ENCODE peak calls at places on chromosomes 2 and 18, in four cellular contexts. One of them, this sample, is unnamed.

GRCh38 chr18:9614401-9615279 is at the start of gene PPP4R1:
- DNase-seq in GM23248: peak
- DNase-seq in astrocyte: peak
- DNase-seq in GM23338: peak
- DNase-seq in this sample: peak

GRCh38 chr2:136057023-136057801 is 60.7 kb downstream of the CXCR4 start:
- DNase-seq in GM23248: no peak
- DNase-seq in GM23338: no peak
- DNase-seq in astrocyte: no peak
- DNase-seq in this sample: no peak

GRCh38 chr2:216299588-216299987 is 72.7 kb downstream of the MARCHF4 start:
- DNase-seq in astrocyte: peak
- DNase-seq in GM23338: no peak
- DNase-seq in GM23248: peak
- DNase-seq in this sample: no peak

GRCh38 chr18:61322265-61322873 is 10.9 kb upstream of the CDH20 start:
- DNase-seq in GM23248: peak
- DNase-seq in GM23338: peak
- DNase-seq in astrocyte: peak
- DNase-seq in this sample: peak

GRCh38 chr2:158047156-158047611 is 54.5 kb upstream of the UPP2 start:
- DNase-seq in astrocyte: no peak
- DNase-seq in GM23338: no peak
- DNase-seq in GM23248: no peak
- DNase-seq in this sample: no peak

GRCh38 chr2:43074052-43074451 is 152.4 kb downstream of the ZFP36L2 start:
- DNase-seq in GM23248: no peak
- DNase-seq in astrocyte: no peak
- DNase-seq in GM23338: no peak
- DNase-seq in this sample: no peak

GRCh38 chr2:219962089-219962488 is 334.7 kb downstream of the SLC4A3 start:
- DNase-seq in GM23338: no peak
- DNase-seq in astrocyte: peak
- DNase-seq in GM23248: no peak
- DNase-seq in this sample: no peak

GRCh38 chr2:148922776-148923175 is 47.7 kb downstream of the KIF5C start:
- DNase-seq in astrocyte: no peak
- DNase-seq in GM23338: no peak
- DNase-seq in GM23248: no peak
- DNase-seq in this sample: no peak

GRCh38 chr18:27185897-27186296 is 789 bp upstream of the CHST9 start:
- DNase-seq in GM23338: no peak
- DNase-seq in astrocyte: no peak
- DNase-seq in GM23248: no peak
- DNase-seq in this sample: no peak
- TF ChIP-seq EZH2 in GM23338: no peak
- TF ChIP-seq EZH2 in astrocyte: no peak
- TF ChIP-seq EZH2 in GM23248: no peak
- TF ChIP-seq EZH2 in this sample: no peak

GRCh38 chr2:161423351-161424178 is 7.5 kb downstream of the TBR1 start:
- DNase-seq in GM23338: peak
- DNase-seq in astrocyte: no peak
- DNase-seq in GM23248: peak
- DNase-seq in this sample: peak

GRCh38 chr2:161426416-161426787 is 10.3 kb downstream of the TBR1 start:
- DNase-seq in GM23338: peak
- DNase-seq in GM23248: no peak
- DNase-seq in astrocyte: no peak
- DNase-seq in this sample: no peak

GRCh38 chr2:161425966-161426365 is 9.9 kb downstream of the TBR1 start:
- DNase-seq in GM23248: no peak
- DNase-seq in GM23338: no peak
- DNase-seq in astrocyte: no peak
- DNase-seq in this sample: no peak

GRCh38 chr2:161424179-161424763 is 8.2 kb downstream of the TBR1 start:
- DNase-seq in GM23338: peak
- DNase-seq in astrocyte: no peak
- DNase-seq in GM23248: no peak
- DNase-seq in this sample: no peak

DNA sequence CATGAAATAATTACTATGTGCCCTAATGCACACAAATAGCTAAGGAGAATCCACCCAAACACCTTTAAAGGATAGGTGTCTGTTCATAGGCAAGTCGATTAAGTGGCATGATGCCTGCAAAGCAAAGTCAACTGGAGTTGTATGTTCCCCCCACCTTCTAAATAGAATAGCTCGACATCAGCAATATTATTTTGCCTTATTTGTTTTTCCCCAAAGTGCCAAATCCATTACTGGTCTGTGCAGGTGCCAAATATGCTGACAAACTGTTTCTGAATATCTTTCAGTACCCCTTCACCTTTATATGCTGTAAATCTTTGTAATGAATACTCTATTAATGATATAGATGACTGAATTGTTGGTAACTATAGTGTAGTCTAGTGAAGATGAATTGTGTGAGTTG is 8.9 kb downstream of the TBR1 start:
- DNase-seq in astrocyte: no peak
- DNase-seq in GM23338: no peak
- DNase-seq in GM23248: no peak
- DNase-seq in this sample: no peak
- TF ChIP-seq EZH2 in astrocyte: no peak
- TF ChIP-seq EZH2 in GM23338: peak
- TF ChIP-seq EZH2 in GM23248: no peak
- TF ChIP-seq EZH2 in this sample: no peak

GRCh38 chr18:76496200-76496890 is 1.3 kb upstream of the ZNF516 start:
- DNase-seq in GM23338: peak
- DNase-seq in astrocyte: peak
- DNase-seq in GM23248: peak
- DNase-seq in this sample: peak

GRCh38 chr18:76494181-76494540 is 881 bp downstream of the ZNF516 start:
- DNase-seq in GM23338: peak
- DNase-seq in GM23248: peak
- DNase-seq in astrocyte: peak
- DNase-seq in this sample: peak

GRCh38 chr18:76493213-76494107 is 1.6 kb downstream of the ZNF516 start:
- DNase-seq in astrocyte: peak
- DNase-seq in GM23338: peak
- DNase-seq in GM23248: peak
- DNase-seq in this sample: no peak

GRCh38 chr18:76494541-76495403 is at the start of gene ZNF516:
- DNase-seq in GM23248: peak
- DNase-seq in GM23338: peak
- DNase-seq in astrocyte: peak
- DNase-seq in this sample: peak

DNA sequence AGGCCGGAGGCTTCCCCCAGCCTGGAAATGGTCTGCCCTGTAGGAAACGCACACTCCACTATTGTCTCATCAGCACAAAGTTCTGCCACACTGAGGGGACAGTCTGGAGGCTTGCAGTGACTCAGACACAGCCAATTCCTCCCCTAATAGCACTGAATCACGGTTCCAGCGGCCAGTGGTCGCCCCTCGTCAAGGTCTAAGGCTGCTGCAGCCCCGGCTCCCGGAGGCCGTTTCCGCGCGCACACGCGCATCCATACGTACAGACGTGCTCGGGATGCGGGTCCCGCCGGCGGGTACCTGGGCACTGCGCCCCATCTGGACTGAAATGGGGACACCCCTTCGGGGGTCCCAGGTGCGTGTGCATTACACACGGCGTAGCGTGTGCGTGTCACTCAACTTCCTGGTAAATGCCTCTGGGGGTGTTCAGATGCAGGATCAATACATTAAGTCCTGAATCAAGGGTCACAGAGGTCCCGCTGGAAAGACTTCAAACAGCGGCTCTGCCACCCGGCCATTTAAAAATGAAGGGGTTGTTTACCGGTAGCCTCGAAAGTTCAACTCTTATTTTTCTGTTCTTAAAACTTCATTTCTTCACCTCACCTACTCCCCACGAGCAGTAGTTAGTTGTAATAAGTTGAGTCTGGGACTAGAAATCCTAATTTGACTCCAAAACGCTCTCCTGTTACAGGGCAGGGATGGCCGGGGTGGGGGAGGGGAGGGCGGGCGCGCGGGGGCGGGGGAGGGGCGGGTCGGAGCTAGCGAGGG is 575 bp upstream of the ZNF516 start:
- DNase-seq in GM23338: peak
- DNase-seq in astrocyte: peak
- DNase-seq in GM23248: peak
- DNase-seq in this sample: peak
- TF ChIP-seq EZH2 in GM23338: no peak
- TF ChIP-seq EZH2 in astrocyte: no peak
- TF ChIP-seq EZH2 in GM23248: no peak
- TF ChIP-seq EZH2 in this sample: no peak

GRCh38 chr2:142621287-142621686 is 256.2 kb upstream of the KYNU start:
- DNase-seq in GM23338: no peak
- DNase-seq in GM23248: no peak
- DNase-seq in astrocyte: no peak
- DNase-seq in this sample: no peak
- TF ChIP-seq EZH2 in GM23338: no peak
- TF ChIP-seq EZH2 in GM23248: no peak
- TF ChIP-seq EZH2 in astrocyte: no peak
- TF ChIP-seq EZH2 in this sample: no peak

GRCh38 chr2:44810892-44811530 is 130.5 kb upstream of the SIX3 start:
- DNase-seq in GM23248: no peak
- DNase-seq in GM23338: peak
- DNase-seq in astrocyte: no peak
- DNase-seq in this sample: no peak
- TF ChIP-seq EZH2 in GM23248: no peak
- TF ChIP-seq EZH2 in GM23338: no peak
- TF ChIP-seq EZH2 in astrocyte: no peak
- TF ChIP-seq EZH2 in this sample: no peak

GRCh38 chr2:27261926-27262298 is 935 bp downstream of the SLC30A3 start:
- DNase-seq in astrocyte: no peak
- DNase-seq in GM23338: no peak
- DNase-seq in GM23248: no peak
- DNase-seq in this sample: no peak
- TF ChIP-seq EZH2 in astrocyte: no peak
- TF ChIP-seq EZH2 in GM23338: peak
- TF ChIP-seq EZH2 in GM23248: no peak
- TF ChIP-seq EZH2 in this sample: peak

GRCh38 chr2:8597094-8597493 is 84.8 kb upstream of the ID2 start:
- DNase-seq in GM23248: no peak
- DNase-seq in astrocyte: no peak
- DNase-seq in GM23338: no peak
- DNase-seq in this sample: no peak

GRCh38 chr2:8599421-8600242 is 82.2 kb upstream of the ID2 start:
- DNase-seq in GM23248: no peak
- DNase-seq in GM23338: no peak
- DNase-seq in astrocyte: no peak
- DNase-seq in this sample: no peak

GRCh38 chr2:8595821-8596600 is 85.8 kb upstream of the ID2 start:
- DNase-seq in astrocyte: no peak
- DNase-seq in GM23248: no peak
- DNase-seq in GM23338: no peak
- DNase-seq in this sample: no peak

GRCh38 chr2:8595428-8595805 is 86.4 kb upstream of the ID2 start:
- DNase-seq in GM23248: no peak
- DNase-seq in astrocyte: no peak
- DNase-seq in GM23338: no peak
- DNase-seq in this sample: no peak

DNA sequence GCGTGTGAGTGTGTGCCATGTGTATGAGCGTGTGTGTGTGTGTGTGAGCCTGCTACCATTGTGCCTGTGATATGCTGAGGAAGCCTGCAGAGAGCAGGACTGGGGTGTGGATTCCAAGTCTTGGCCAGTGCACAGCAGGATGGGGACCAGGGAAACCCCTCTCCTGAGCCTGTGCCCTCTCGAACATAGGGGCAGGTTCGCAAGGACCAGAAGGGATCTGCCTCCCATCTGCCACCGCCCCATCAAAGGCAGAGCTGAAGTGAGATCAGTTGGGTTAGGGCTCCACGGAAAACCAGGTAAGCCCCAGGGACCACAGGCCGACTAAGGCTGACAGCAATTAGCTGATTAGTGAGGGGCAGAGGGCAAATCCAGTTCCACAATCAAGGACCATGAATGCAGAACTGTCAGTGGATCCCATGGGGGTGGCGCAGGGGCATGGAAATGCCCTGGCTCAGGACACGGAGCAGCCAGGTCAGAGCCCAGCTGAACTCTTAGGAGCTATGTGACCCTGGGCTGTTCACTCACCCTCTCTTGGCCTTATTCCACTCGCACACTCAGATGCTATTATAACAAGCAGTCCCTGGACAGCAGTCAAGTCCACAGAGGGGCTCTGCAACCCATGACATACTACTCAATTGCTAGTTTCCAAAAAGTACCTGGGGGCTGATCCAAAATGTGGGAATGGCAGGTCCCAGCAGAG is 84.2 kb upstream of the ID2 start:
- DNase-seq in astrocyte: no peak
- DNase-seq in GM23248: no peak
- DNase-seq in GM23338: no peak
- DNase-seq in this sample: no peak
- TF ChIP-seq EZH2 in astrocyte: no peak
- TF ChIP-seq EZH2 in GM23248: no peak
- TF ChIP-seq EZH2 in GM23338: no peak
- TF ChIP-seq EZH2 in this sample: no peak

GRCh38 chr2:161416633-161417427 is 733 bp downstream of the TBR1 start:
- DNase-seq in astrocyte: no peak
- DNase-seq in GM23248: peak
- DNase-seq in GM23338: peak
- DNase-seq in this sample: no peak
- TF ChIP-seq EZH2 in astrocyte: peak
- TF ChIP-seq EZH2 in GM23248: no peak
- TF ChIP-seq EZH2 in GM23338: peak
- TF ChIP-seq EZH2 in this sample: peak